ENCODE peak calls at places on chromosomes 16 and 17, in eight cellular contexts. L, S, Y, A, V, X, E and G are unnamed samples.

GRCh38 chr16:12079411-12079965 is 103.0 kb downstream of the SNX29 start:
- DNase-seq in L (no peak), S (no peak), Y (no peak), A (no peak), V (no peak), X (no peak), E (no peak), G (no peak)

GRCh38 chr16:74261068-74261467 is 35.5 kb upstream of the PSMD7 start:
- DNase-seq in L (no peak), S (no peak), Y (no peak), A (no peak), V (no peak), X (no peak), E (no peak), G (no peak)

GRCh38 chr16:56980792-56981724 is 8.3 kb upstream of the NLRC5 start:
- DNase-seq in L (no peak), S (peak), Y (peak), A (no peak), V (no peak), X (no peak), E (no peak), G (no peak)

GRCh38 chr16:27759301-27759871 is 209.4 kb downstream of the KATNIP start:
- DNase-seq in L (peak), S (no peak), Y (no peak), A (no peak), V (peak), X (no peak), E (no peak), G (no peak)

GRCh38 chr17:17675925-17676534 is 5.2 kb upstream of the RAI1 start:
- DNase-seq in L (no peak), S (no peak), Y (no peak), A (no peak), V (no peak), X (no peak), E (no peak), G (peak)

GRCh38 chr16:57159447-57159846 is 26.4 kb downstream of the PSME3IP1 start:
- DNase-seq in L (no peak), S (no peak), Y (no peak), A (no peak), V (no peak), X (no peak), E (no peak), G (no peak)

GRCh38 chr17:50899005-50899460 is 32.9 kb upstream of the TOB1 start:
- DNase-seq in L (no peak), S (peak), Y (no peak), A (no peak), V (no peak), X (no peak), E (no peak), G (no peak)

GRCh38 chr17:71527311-71527710 is 593.5 kb upstream of the SOX9 start:
- DNase-seq in L (no peak), S (no peak), Y (no peak), A (no peak), V (no peak), X (no peak), E (no peak), G (no peak)

GRCh38 chr16:86241681-86242080 is 268.6 kb upstream of the FOXF1 start:
- DNase-seq in L (no peak), S (no peak), Y (no peak), A (no peak), V (no peak), X (no peak), E (no peak), G (no peak)

GRCh38 chr17:49210158-49211029 is at the start of the genes ABI3 and GNGT2:
- DNase-seq in L (peak), S (peak), Y (peak), A (no peak), V (no peak), X (peak), E (peak), G (peak)

GRCh38 chr17:48636177-48637018 is 10.2 kb upstream of the HOXB9 start:
- DNase-seq in L (peak), S (peak), Y (peak), A (peak), V (no peak), X (peak), E (peak), G (peak)

GRCh38 chr16:81172769-81173658 is 65.5 kb upstream of the BCO1 start:
- DNase-seq in L (no peak), S (no peak), Y (no peak), A (no peak), V (no peak), X (no peak), E (no peak), G (no peak)

GRCh38 chr17:69669441-69670178 is 255.1 kb downstream of the MAP2K6 start:
- DNase-seq in L (no peak), S (no peak), Y (no peak), A (no peak), V (no peak), X (no peak), E (no peak), G (no peak)

GRCh38 chr17:3695129-3695722 is 729 bp downstream of the P2RX5 start:
- DNase-seq in L (no peak), S (no peak), Y (no peak), A (no peak), V (no peak), X (no peak), E (no peak), G (peak)

GRCh38 chr17:63433746-63434591 is 12.1 kb downstream of the CYB561 start:
- DNase-seq in L (peak), S (no peak), Y (no peak), A (no peak), V (peak), X (no peak), E (no peak), G (no peak)

GRCh38 chr16:69831212-69832123 is 69.3 kb downstream of the WWP2 start:
- DNase-seq in L (no peak), S (no peak), Y (no peak), A (no peak), V (peak), X (no peak), E (no peak), G (no peak)

GRCh38 chr17:44636562-44636961 is 19.7 kb upstream of the MEIOC start:
- DNase-seq in L (peak), S (no peak), Y (peak), A (no peak), V (peak), X (no peak), E (no peak), G (peak)

GRCh38 chr17:17551361-17551760 is 40.1 kb downstream of the PEMT start:
- DNase-seq in L (no peak), S (no peak), Y (no peak), A (peak), V (no peak), X (no peak), E (no peak), G (no peak)